ENCODE peak calls at places on chromosomes 6 and 20, in nine cellular contexts. S is KBM-7; G is stimulated activated CD4-positive, alpha-beta T cell treated with anti-CD3 and anti-CD28 coated beads, Interleukin-4, amount 100 ng/mL, for 24 hours; T is foreskin keratinocyte; K is activated CD8-positive, alpha-beta memory T cell treated with anti-CD3 and anti-CD28 coated beads, Interleukin-2, amount 10 ng/mL, durations not matched to agents 7 days and 5 days; F is COR-L47; Z is stimulated activated naive B cell treated with anti-CD40 and anti-IgM and Interleukin-4, amounts not matched to agents 10 μg/mL and 1 μg/mL and 100 μg/mL, for 72 hours; Q is neural progenitor cell; R is RPMI8226. J is an unnamed sample.

GRCh38 chr6:112189494-112189893 is 64.9 kb downstream of the LAMA4 start:
- DNase-seq in S (no peak), G (no peak), T (no peak), K (no peak), F (no peak), Z (no peak), Q (no peak), R (no peak), J (no peak)

GRCh38 chr20:62792940-62793756 is 3.1 kb upstream of the MRGBP start:
- DNase-seq in S (no peak), G (no peak), T (no peak), K (peak; percentile 53), F (peak; percentile 41), Z (no peak), Q (no peak), R (no peak), J (no peak)

GRCh38 chr20:5402903-5403531 is 86.3 kb upstream of the PROKR2 start:
- DNase-seq in S (peak; percentile 28), G (no peak), T (no peak), K (peak; percentile 52), F (peak; percentile 23), Z (no peak), Q (peak; percentile 67), R (peak; percentile 60), J (no peak)

GRCh38 chr20:39081255-39081654 is 119.1 kb downstream of the DHX35 start:
- DNase-seq in S (peak; percentile 75), G (peak; percentile 86), T (no peak), K (peak; percentile 87), F (peak; percentile 22), Z (peak; percentile 50), Q (peak; percentile 82), R (peak; percentile 83), J (peak; percentile 60)

GRCh38 chr20:58712823-58713731 is 20.5 kb downstream of the NPEPL1 start:
- DNase-seq in S (no peak), G (peak; percentile 2), T (no peak), K (peak; percentile 30), F (no peak), Z (no peak), Q (no peak), R (no peak), J (no peak)

GRCh38 chr20:33651562-33652048 is 10.5 kb upstream of the C20orf144 start:
- DNase-seq in S (no peak), G (no peak), T (no peak), K (no peak), F (no peak), Z (no peak), Q (no peak), R (no peak), J (no peak)

GRCh38 chr20:47428164-47428563 is 71.7 kb upstream of the ZMYND8 start:
- DNase-seq in S (no peak), G (no peak), T (no peak), K (no peak), F (no peak), Z (no peak), Q (no peak), R (no peak), J (no peak)

GRCh38 chr6:2902470-2902762 is 693 bp downstream of the SERPINB9 start:
- DNase-seq in S (no peak), G (no peak), T (no peak), K (no peak), F (no peak), Z (no peak), Q (no peak), R (no peak), J (no peak)

GRCh38 chr6:122838060-122838780 is 49.2 kb downstream of the SMPDL3A start:
- DNase-seq in S (peak; percentile 22), G (no peak), T (no peak), K (no peak), F (peak; percentile 7), Z (no peak), Q (no peak), R (no peak), J (no peak)